ENCODE peak calls at places on chromosomes 6 and 20, in five cellular contexts. One of them, this sample, is unnamed.

GRCh38 chr20:48166082-48166835 is 381.0 kb upstream of the SULF2 start:
- DNase-seq in neural crest cell: no peak
- DNase-seq in lower lobe of right lung: no peak
- DNase-seq in body of pancreas: no peak
- DNase-seq in hepatocyte: no peak
- DNase-seq in this sample: no peak

GRCh38 chr6:113860165-113860955 is 3.2 kb downstream of the MARCKS start:
- DNase-seq in hepatocyte: peak; percentile 48
- DNase-seq in neural crest cell: no peak
- DNase-seq in body of pancreas: peak; percentile 36
- DNase-seq in lower lobe of right lung: no peak
- DNase-seq in this sample: no peak

GRCh38 chr20:6940052-6940451 is 172.6 kb downstream of the BMP2 start:
- DNase-seq in hepatocyte: peak; percentile 29
- DNase-seq in neural crest cell: peak; percentile 8
- DNase-seq in body of pancreas: no peak
- DNase-seq in lower lobe of right lung: no peak
- DNase-seq in this sample: no peak

GRCh38 chr6:157712585-157713295 is 110.3 kb upstream of the SNX9 start:
- DNase-seq in body of pancreas: no peak
- DNase-seq in neural crest cell: no peak
- DNase-seq in hepatocyte: no peak
- DNase-seq in lower lobe of right lung: no peak
- DNase-seq in this sample: no peak

GRCh38 chr6:153058291-153058690 is 55.8 kb upstream of the MTRF1L start:
- DNase-seq in body of pancreas: no peak
- DNase-seq in lower lobe of right lung: no peak
- DNase-seq in hepatocyte: no peak
- DNase-seq in neural crest cell: no peak
- DNase-seq in this sample: no peak

GRCh38 chr20:4606046-4606445 is 115.7 kb upstream of the PRND start:
- DNase-seq in body of pancreas: no peak
- DNase-seq in lower lobe of right lung: no peak
- DNase-seq in hepatocyte: no peak
- DNase-seq in neural crest cell: no peak
- DNase-seq in this sample: no peak

GRCh38 chr6:126904176-126904575 is 214.3 kb upstream of the RSPO3 start:
- DNase-seq in body of pancreas: no peak
- DNase-seq in neural crest cell: no peak
- DNase-seq in lower lobe of right lung: no peak
- DNase-seq in hepatocyte: no peak
- DNase-seq in this sample: no peak

GRCh38 chr6:135329851-135330803 is 149.0 kb downstream of the MYB start:
- DNase-seq in body of pancreas: no peak
- DNase-seq in neural crest cell: no peak
- DNase-seq in lower lobe of right lung: no peak
- DNase-seq in hepatocyte: no peak
- DNase-seq in this sample: no peak

GRCh38 chr6:33610779-33611421 is 10.2 kb upstream of the ITPR3 start:
- DNase-seq in lower lobe of right lung: no peak
- DNase-seq in hepatocyte: no peak
- DNase-seq in neural crest cell: peak; percentile 66
- DNase-seq in body of pancreas: no peak
- DNase-seq in this sample: no peak

GRCh38 chr6:131059486-131059885 is 3.6 kb downstream of the EPB41L2 start:
- DNase-seq in hepatocyte: no peak
- DNase-seq in body of pancreas: no peak
- DNase-seq in neural crest cell: no peak
- DNase-seq in lower lobe of right lung: no peak
- DNase-seq in this sample: no peak

GRCh38 chr6:75244063-75244575 is 518 bp upstream of the COX7A2 start:
- DNase-seq in body of pancreas: no peak
- DNase-seq in hepatocyte: peak; percentile 8
- DNase-seq in lower lobe of right lung: no peak
- DNase-seq in neural crest cell: no peak
- DNase-seq in this sample: no peak

GRCh38 chr20:61925555-61926252 is 140.0 kb downstream of the TAF4 start:
- DNase-seq in neural crest cell: no peak
- DNase-seq in body of pancreas: no peak
- DNase-seq in lower lobe of right lung: peak; percentile 32
- DNase-seq in hepatocyte: no peak
- DNase-seq in this sample: no peak

GRCh38 chr6:112466378-112467151 is 119.4 kb downstream of the RFPL4B start:
- DNase-seq in body of pancreas: no peak
- DNase-seq in hepatocyte: no peak
- DNase-seq in lower lobe of right lung: no peak
- DNase-seq in neural crest cell: no peak
- DNase-seq in this sample: no peak

GRCh38 chr20:15205023-15205422 is 867.6 kb upstream of the FLRT3 start:
- DNase-seq in lower lobe of right lung: no peak
- DNase-seq in hepatocyte: no peak
- DNase-seq in neural crest cell: no peak
- DNase-seq in body of pancreas: no peak
- DNase-seq in this sample: no peak

GRCh38 chr6:158828807-158829206 is 9.6 kb upstream of the EZR start:
- DNase-seq in hepatocyte: no peak
- DNase-seq in lower lobe of right lung: no peak
- DNase-seq in neural crest cell: no peak
- DNase-seq in body of pancreas: no peak
- DNase-seq in this sample: no peak

GRCh38 chr6:64522859-64523258 is 887.3 kb downstream of the PHF3 start:
- DNase-seq in hepatocyte: no peak
- DNase-seq in body of pancreas: no peak
- DNase-seq in neural crest cell: no peak
- DNase-seq in lower lobe of right lung: no peak
- DNase-seq in this sample: no peak

GRCh38 chr6:150863213-150863928 is 2.1 kb upstream of the MTHFD1L start:
- DNase-seq in body of pancreas: no peak
- DNase-seq in neural crest cell: no peak
- DNase-seq in lower lobe of right lung: no peak
- DNase-seq in hepatocyte: no peak
- DNase-seq in this sample: no peak

GRCh38 chr6:140050232-140050995 is 676.0 kb upstream of the CITED2 start:
- DNase-seq in hepatocyte: peak; percentile 40
- DNase-seq in body of pancreas: no peak
- DNase-seq in neural crest cell: no peak
- DNase-seq in lower lobe of right lung: no peak
- DNase-seq in this sample: no peak

GRCh38 chr6:13929196-13929595 is 4.4 kb downstream of the RNF182 start:
- DNase-seq in neural crest cell: no peak
- DNase-seq in lower lobe of right lung: no peak
- DNase-seq in body of pancreas: no peak
- DNase-seq in hepatocyte: no peak
- DNase-seq in this sample: no peak

GRCh38 chr6:16901777-16902176 is 140.5 kb upstream of the ATXN1 start:
- DNase-seq in neural crest cell: no peak
- DNase-seq in lower lobe of right lung: peak; percentile 83
- DNase-seq in body of pancreas: peak; percentile 51
- DNase-seq in hepatocyte: no peak
- DNase-seq in this sample: no peak

GRCh38 chr6:151477726-151478125 is 16.1 kb upstream of the CCDC170 start:
- DNase-seq in hepatocyte: no peak
- DNase-seq in neural crest cell: no peak
- DNase-seq in lower lobe of right lung: no peak
- DNase-seq in body of pancreas: no peak
- DNase-seq in this sample: no peak

GRCh38 chr6:160424256-160424655 is 76.1 kb downstream of the SLC22A3 start:
- DNase-seq in lower lobe of right lung: no peak
- DNase-seq in neural crest cell: no peak
- DNase-seq in body of pancreas: no peak
- DNase-seq in hepatocyte: no peak
- DNase-seq in this sample: no peak

GRCh38 chr6:157107915-157108651 is 215.2 kb downstream of the TMEM242 start:
- DNase-seq in hepatocyte: peak; percentile 59
- DNase-seq in neural crest cell: no peak
- DNase-seq in lower lobe of right lung: no peak
- DNase-seq in body of pancreas: no peak
- DNase-seq in this sample: no peak

GRCh38 chr6:160765412-160765811 is 63.4 kb downstream of the PLG start:
- DNase-seq in body of pancreas: no peak
- DNase-seq in lower lobe of right lung: no peak
- DNase-seq in neural crest cell: no peak
- DNase-seq in hepatocyte: no peak
- DNase-seq in this sample: no peak

GRCh38 chr6:16267428-16268263 is 29.3 kb downstream of the GMPR start:
- DNase-seq in body of pancreas: no peak
- DNase-seq in lower lobe of right lung: no peak
- DNase-seq in neural crest cell: no peak
- DNase-seq in hepatocyte: no peak
- DNase-seq in this sample: no peak

GRCh38 chr6:135586388-135586787 is 88.8 kb upstream of the AHI1 start:
- DNase-seq in lower lobe of right lung: no peak
- DNase-seq in body of pancreas: no peak
- DNase-seq in neural crest cell: no peak
- DNase-seq in hepatocyte: no peak
- DNase-seq in this sample: no peak

GRCh38 chr6:153099636-153100035 is 31.4 kb downstream of the RGS17 start:
- DNase-seq in neural crest cell: no peak
- DNase-seq in lower lobe of right lung: no peak
- DNase-seq in body of pancreas: no peak
- DNase-seq in hepatocyte: no peak
- DNase-seq in this sample: no peak

GRCh38 chr6:149335924-149336323 is 18.4 kb downstream of the TAB2 start:
- DNase-seq in body of pancreas: no peak
- DNase-seq in hepatocyte: peak; percentile 19
- DNase-seq in lower lobe of right lung: no peak
- DNase-seq in neural crest cell: no peak
- DNase-seq in this sample: no peak

GRCh38 chr20:50366270-50367103 is 143.7 kb upstream of the PTPN1 start:
- DNase-seq in neural crest cell: no peak
- DNase-seq in body of pancreas: peak; percentile 87
- DNase-seq in lower lobe of right lung: peak; percentile 81
- DNase-seq in hepatocyte: peak; percentile 92
- DNase-seq in this sample: no peak

GRCh38 chr6:12001004-12001705 is 11.0 kb upstream of the HIVEP1 start:
- DNase-seq in hepatocyte: no peak
- DNase-seq in neural crest cell: no peak
- DNase-seq in lower lobe of right lung: no peak
- DNase-seq in body of pancreas: no peak
- DNase-seq in this sample: no peak

GRCh38 chr6:80003841-80004198 is 629 bp upstream of the TTK start:
- DNase-seq in hepatocyte: no peak
- DNase-seq in neural crest cell: no peak
- DNase-seq in body of pancreas: no peak
- DNase-seq in lower lobe of right lung: peak; percentile 48
- DNase-seq in this sample: no peak

GRCh38 chr20:13744403-13744802 is 40.3 kb downstream of the ESF1 start:
- DNase-seq in lower lobe of right lung: no peak
- DNase-seq in neural crest cell: no peak
- DNase-seq in body of pancreas: no peak
- DNase-seq in hepatocyte: no peak
- DNase-seq in this sample: no peak

GRCh38 chr6:116564296-116564695 is 7.0 kb upstream of the RWDD1 start:
- DNase-seq in hepatocyte: no peak
- DNase-seq in lower lobe of right lung: no peak
- DNase-seq in body of pancreas: no peak
- DNase-seq in neural crest cell: no peak
- DNase-seq in this sample: no peak

GRCh38 chr6:54910326-54910952 is 63.9 kb downstream of the FAM83B start:
- DNase-seq in body of pancreas: no peak
- DNase-seq in neural crest cell: no peak
- DNase-seq in hepatocyte: peak; percentile 10
- DNase-seq in lower lobe of right lung: no peak
- DNase-seq in this sample: no peak

GRCh38 chr6:123945386-123945785 is 141.7 kb downstream of the NKAIN2 start:
- DNase-seq in body of pancreas: no peak
- DNase-seq in neural crest cell: no peak
- DNase-seq in hepatocyte: no peak
- DNase-seq in lower lobe of right lung: no peak
- DNase-seq in this sample: no peak

GRCh38 chr6:110179406-110180227 is at the start of gene WASF1:
- DNase-seq in neural crest cell: peak; percentile 94
- DNase-seq in lower lobe of right lung: peak; percentile 95
- DNase-seq in body of pancreas: peak; percentile 93
- DNase-seq in hepatocyte: peak; percentile 97
- DNase-seq in this sample: peak; percentile 37
- TF ChIP-seq CTCF in neural crest cell: no peak
- TF ChIP-seq CTCF in lower lobe of right lung: no peak
- TF ChIP-seq CTCF in body of pancreas: no peak
- TF ChIP-seq CTCF in hepatocyte: no peak
- TF ChIP-seq CTCF in this sample: no peak

DNA sequence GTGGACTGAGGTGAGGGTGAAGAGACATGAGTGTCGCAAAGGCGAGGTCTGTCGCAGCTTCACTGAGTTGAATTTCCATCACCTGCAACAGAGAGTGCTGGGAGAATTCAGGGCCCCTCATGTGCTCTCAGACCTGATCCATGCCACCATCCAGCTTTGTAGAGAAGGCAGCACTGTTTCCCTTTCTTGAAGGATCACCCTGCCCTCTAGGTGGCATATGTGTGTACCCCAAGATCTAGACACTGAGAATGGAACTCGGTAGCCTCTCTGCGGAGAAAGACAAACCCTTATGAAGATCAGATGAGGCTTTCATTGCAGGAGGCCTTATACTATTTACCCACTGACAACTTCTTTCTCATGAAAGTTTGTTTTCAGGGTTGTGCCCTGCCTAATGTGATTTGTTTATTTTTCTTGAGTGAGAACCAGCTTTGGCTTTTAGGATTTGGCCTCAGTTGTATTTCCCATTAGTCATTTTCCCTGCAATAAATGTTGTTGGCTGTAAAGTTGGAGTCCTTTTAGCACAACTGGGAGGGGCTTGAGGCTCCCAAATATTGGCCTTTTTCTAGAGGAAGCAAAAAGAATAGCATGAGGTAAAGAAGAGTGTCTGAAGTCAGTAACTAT is 811.3 kb downstream of the DHX35 start:
- DNase-seq in lower lobe of right lung: no peak
- DNase-seq in neural crest cell: no peak
- DNase-seq in body of pancreas: no peak
- DNase-seq in hepatocyte: no peak
- DNase-seq in this sample: no peak
- TF ChIP-seq CTCF in lower lobe of right lung: no peak
- TF ChIP-seq CTCF in neural crest cell: no peak
- TF ChIP-seq CTCF in body of pancreas: no peak
- TF ChIP-seq CTCF in hepatocyte: no peak
- TF ChIP-seq CTCF in this sample: no peak

GRCh38 chr6:37535701-37536461 is 36.2 kb upstream of the CCDC167 start:
- DNase-seq in hepatocyte: peak; percentile 43
- DNase-seq in body of pancreas: no peak
- DNase-seq in neural crest cell: no peak
- DNase-seq in lower lobe of right lung: no peak
- DNase-seq in this sample: no peak
- TF ChIP-seq CTCF in hepatocyte: peak; percentile 16
- TF ChIP-seq CTCF in body of pancreas: no peak
- TF ChIP-seq CTCF in neural crest cell: no peak
- TF ChIP-seq CTCF in lower lobe of right lung: no peak
- TF ChIP-seq CTCF in this sample: no peak

GRCh38 chr20:22182148-22182547 is 402.2 kb downstream of the FOXA2 start:
- DNase-seq in hepatocyte: no peak
- DNase-seq in body of pancreas: no peak
- DNase-seq in neural crest cell: no peak
- DNase-seq in lower lobe of right lung: no peak
- DNase-seq in this sample: no peak

DNA sequence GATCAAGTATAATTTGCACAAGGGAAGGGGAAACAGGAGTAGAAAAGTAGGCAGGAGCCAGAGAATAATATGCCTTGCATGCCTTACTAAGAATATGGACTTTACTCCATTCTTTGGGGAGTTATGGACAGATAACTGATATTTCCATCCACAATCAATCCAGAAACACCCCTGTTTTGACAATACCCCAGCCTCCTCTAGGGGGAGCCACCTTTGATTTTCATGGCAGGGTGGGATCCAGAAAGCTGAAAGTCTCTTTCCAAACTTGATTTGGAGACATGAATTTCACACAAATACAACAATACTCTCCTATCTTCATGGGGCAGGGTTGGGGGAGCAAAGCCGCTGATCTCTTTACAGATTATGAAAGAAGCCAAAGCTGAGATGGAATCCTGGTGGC is 404.1 kb downstream of the FOXA2 start:
- DNase-seq in neural crest cell: peak; percentile 16
- DNase-seq in hepatocyte: no peak
- DNase-seq in body of pancreas: no peak
- DNase-seq in lower lobe of right lung: no peak
- DNase-seq in this sample: no peak
- TF ChIP-seq CTCF in neural crest cell: peak; percentile 48
- TF ChIP-seq CTCF in hepatocyte: peak; percentile 9
- TF ChIP-seq CTCF in body of pancreas: no peak
- TF ChIP-seq CTCF in lower lobe of right lung: no peak
- TF ChIP-seq CTCF in this sample: no peak

This sample was measured in D721Med.